ENCODE peak calls at places on chromosomes 7 and 10, in four cellular contexts. One of them, this sample, is unnamed.

GRCh38 chr7:106100863-106101262 is 11.2 kb downstream of the SYPL1 start:
- DNase-seq in RPMI8226: no peak
- DNase-seq in fibroblast of lung: no peak
- DNase-seq in stromal cell of bone marrow: no peak
- DNase-seq in this sample: no peak

GRCh38 chr7:133428876-133429275 is 176.0 kb downstream of the EXOC4 start:
- DNase-seq in stromal cell of bone marrow: no peak
- DNase-seq in RPMI8226: no peak
- DNase-seq in fibroblast of lung: peak; percentile 6
- DNase-seq in this sample: no peak

GRCh38 chr7:149559711-149560110 is 62.1 kb upstream of the ZNF746 start:
- DNase-seq in stromal cell of bone marrow: peak; percentile 22
- DNase-seq in fibroblast of lung: peak; percentile 77
- DNase-seq in RPMI8226: no peak
- DNase-seq in this sample: peak; percentile 22

GRCh38 chr7:149620961-149621360 is 123.4 kb upstream of the ZNF746 start:
- DNase-seq in stromal cell of bone marrow: no peak
- DNase-seq in fibroblast of lung: no peak
- DNase-seq in RPMI8226: no peak
- DNase-seq in this sample: no peak

GRCh38 chr7:139995034-139995915 is 67.5 kb downstream of the PARP12 start:
- DNase-seq in fibroblast of lung: peak; percentile 77
- DNase-seq in RPMI8226: peak; percentile 29
- DNase-seq in stromal cell of bone marrow: peak; percentile 40
- DNase-seq in this sample: peak; percentile 9

GRCh38 chr10:72027498-72027897 is 60.9 kb downstream of the SPOCK2 start:
- DNase-seq in RPMI8226: no peak
- DNase-seq in fibroblast of lung: peak; percentile 53
- DNase-seq in stromal cell of bone marrow: no peak
- DNase-seq in this sample: peak; percentile 28

GRCh38 chr7:2759736-2760097 is 71.7 kb downstream of the AMZ1 start:
- DNase-seq in RPMI8226: peak; percentile 66
- DNase-seq in stromal cell of bone marrow: no peak
- DNase-seq in fibroblast of lung: no peak
- DNase-seq in this sample: no peak

GRCh38 chr10:108970016-108970415 is 953.3 kb downstream of the XPNPEP1 start:
- DNase-seq in stromal cell of bone marrow: no peak
- DNase-seq in fibroblast of lung: peak; percentile 3
- DNase-seq in RPMI8226: peak; percentile 21
- DNase-seq in this sample: peak; percentile 3

GRCh38 chr7:151736403-151736909 is 140.5 kb downstream of the PRKAG2 start:
- DNase-seq in fibroblast of lung: peak; percentile 99
- DNase-seq in stromal cell of bone marrow: peak; percentile 94
- DNase-seq in RPMI8226: peak; percentile 24
- DNase-seq in this sample: peak; percentile 97

GRCh38 chr10:101292194-101293006 is 61.6 kb upstream of the BTRC start:
- DNase-seq in stromal cell of bone marrow: no peak
- DNase-seq in fibroblast of lung: no peak
- DNase-seq in RPMI8226: no peak
- DNase-seq in this sample: no peak

This sample was measured in HFFc6.